ENCODE peak calls at places on chromosomes 12 and 14, in ten cellular contexts. W is astrocyte of the spinal cord, F is nephron progenitor cell, Z is NCI-H1092 treated with DMSO at 0.1 percent for 48 hours, S is Daoy, R is DMS153, V is fibroblast of mammary gland, X is HFF-Myc, Y is SK-N-DZ, I is ureter. C is an unnamed sample.

GRCh38 chr14:100332797-100333196 is 9.7 kb downstream of the SLC25A47 start:
- DNase-seq in S (no peak), V (no peak), R (no peak), X (no peak), Z (no peak), W (no peak), I (no peak), Y (no peak), F (peak; percentile 29), C (no peak)

GRCh38 chr12:42372154-42372791 is 46.3 kb downstream of the PPHLN1 start:
- DNase-seq in I (no peak), R (peak; percentile 34), Z (peak; percentile 52), X (peak; percentile 39), W (peak; percentile 28), S (peak; percentile 38), F (peak; percentile 16), Y (peak; percentile 70), V (peak; percentile 57), C (peak; percentile 51)

GRCh38 chr12:32651956-32652210 is 27.2 kb upstream of the DNM1L start:
- DNase-seq in I (no peak), X (no peak), Y (no peak), F (no peak), R (no peak), Z (no peak), W (no peak), V (no peak), S (no peak), C (no peak)

GRCh38 chr14:35122696-35123387 is 490 bp downstream of the PRORP start:
- DNase-seq in S (peak; percentile 11), I (no peak), F (no peak), Z (no peak), R (no peak), X (peak; percentile 27), Y (no peak), W (peak; percentile 61), V (peak; percentile 56), C (no peak)

GRCh38 chr12:124410354-124411175 is 115.7 kb downstream of the RFLNA start:
- DNase-seq in Y (no peak), X (no peak), Z (peak; percentile 13), S (peak; percentile 87), V (no peak), R (no peak), I (no peak), W (no peak), F (peak; percentile 47), C (no peak)

GRCh38 chr12:3491938-3492867 is 1.2 kb downstream of the PRMT8 start:
- DNase-seq in S (peak; percentile 88), F (peak; percentile 95), R (peak; percentile 26), I (no peak), Z (peak; percentile 61), W (peak; percentile 51), X (peak; percentile 2), V (peak; percentile 29), Y (peak; percentile 33), C (peak; percentile 96)

GRCh38 chr12:57152408-57153038 is 5.1 kb upstream of the LRP1-AS start:
- DNase-seq in Z (no peak), W (peak; percentile 58), I (no peak), F (no peak), R (no peak), S (no peak), X (no peak), V (peak; percentile 85), Y (no peak), C (no peak)

GRCh38 chr12:107225626-107226025 is 132.3 kb upstream of the CRY1 start:
- DNase-seq in V (no peak), X (no peak), R (no peak), I (no peak), Z (no peak), Y (no peak), S (peak; percentile 64), F (no peak), W (peak; percentile 42), C (peak; percentile 59)

GRCh38 chr14:92408186-92408585 is 85.2 kb downstream of the SLC24A4 start:
- DNase-seq in F (no peak), S (no peak), Z (peak; percentile 30), R (peak; percentile 89), I (no peak), W (peak; percentile 31), Y (no peak), X (no peak), V (peak; percentile 71), C (no peak)

GRCh38 chr14:90354551-90355298 is 23.0 kb upstream of the NRDE2 start:
- DNase-seq in Z (no peak), I (no peak), W (no peak), Y (peak; percentile 15), R (no peak), V (peak; percentile 6), F (no peak), X (no peak), S (no peak), C (no peak)

GRCh38 chr14:93991212-93991611 is 5.9 kb upstream of the CCDC197 start:
- DNase-seq in I (no peak), V (no peak), X (no peak), W (no peak), R (no peak), S (no peak), Z (no peak), F (no peak), Y (no peak), C (no peak)